ENCODE peak calls at places on chromosomes 5 and 9, in eight cellular contexts. D, N, A, U, O, T, Q and Y are unnamed samples.

GRCh38 chr9:83582026-83582425 is 40.9 kb upstream of the IDNK start:
- DNase-seq in D (no peak), N (no peak), A (no peak), U (no peak), O (no peak), T (no peak), Q (no peak), Y (no peak)

GRCh38 chr9:127361561-127361960 is 35.4 kb upstream of the SLC2A8 start:
- DNase-seq in D (no peak), N (no peak), A (no peak), U (no peak), O (no peak), T (peak; percentile 50), Q (no peak), Y (no peak)

GRCh38 chr5:42993516-42994284 is 46.4 kb downstream of the ANXA2R start:
- DNase-seq in D (no peak), N (peak; percentile 94), A (no peak), U (peak; percentile 68), O (peak; percentile 45), T (peak; percentile 78), Q (no peak), Y (no peak)

GRCh38 chr5:5492087-5492933 is 69.8 kb downstream of the ICE1 start:
- DNase-seq in D (peak; percentile 81), N (peak; percentile 65), A (peak; percentile 33), U (no peak), O (no peak), T (peak; percentile 51), Q (peak; percentile 66), Y (peak; percentile 76)

GRCh38 chr9:113808391-113809191 is 67.5 kb upstream of the ZNF618 start:
- DNase-seq in D (no peak), N (peak; percentile 57), A (no peak), U (no peak), O (no peak), T (no peak), Q (no peak), Y (no peak)

GRCh38 chr9:18122156-18122555 is 351.8 kb upstream of the ADAMTSL1 start:
- DNase-seq in D (peak; percentile 82), N (peak; percentile 73), A (no peak), U (no peak), O (no peak), T (no peak), Q (no peak), Y (no peak)

GRCh38 chr5:172492097-172492840 is 37.9 kb upstream of the SH3PXD2B start:
- DNase-seq in D (no peak), N (no peak), A (no peak), U (no peak), O (no peak), T (no peak), Q (no peak), Y (no peak)

GRCh38 chr5:175484824-175485223 is 6.5 kb downstream of the SFXN1 start:
- DNase-seq in D (no peak), N (no peak), A (no peak), U (no peak), O (no peak), T (no peak), Q (no peak), Y (no peak)

GRCh38 chr5:176916337-176916736 is 17.2 kb upstream of the HK3 start:
- DNase-seq in D (peak; percentile 57), N (no peak), A (no peak), U (no peak), O (no peak), T (no peak), Q (no peak), Y (no peak)

GRCh38 chr5:124996764-124997077 is 250.3 kb upstream of the ZNF608 start:
- DNase-seq in D (no peak), N (no peak), A (no peak), U (no peak), O (no peak), T (no peak), Q (no peak), Y (no peak)

GRCh38 chr9:23855885-23856284 is 29.8 kb upstream of the ELAVL2 start:
- DNase-seq in D (peak; percentile 10), N (no peak), A (no peak), U (no peak), O (no peak), T (no peak), Q (no peak), Y (no peak)

GRCh38 chr9:115985657-115986056 is 167.9 kb upstream of the PAPPA start:
- DNase-seq in D (no peak), N (no peak), A (no peak), U (no peak), O (no peak), T (no peak), Q (no peak), Y (no peak)

GRCh38 chr5:149352169-149352568 is 5.7 kb upstream of the PCYOX1L start:
- DNase-seq in D (no peak), N (no peak), A (no peak), U (no peak), O (no peak), T (no peak), Q (no peak), Y (no peak)

GRCh38 chr9:91761362-91761761 is 188.7 kb downstream of the ROR2 start:
- DNase-seq in D (peak; percentile 52), N (no peak), A (no peak), U (no peak), O (no peak), T (no peak), Q (no peak), Y (no peak)

GRCh38 chr5:95967236-95967635 is 5.6 kb upstream of the ELL2 start:
- DNase-seq in D (no peak), N (no peak), A (no peak), U (no peak), O (no peak), T (no peak), Q (no peak), Y (no peak)

GRCh38 chr9:134787601-134788531 is 92.7 kb upstream of the FCN2 start:
- DNase-seq in D (no peak), N (no peak), A (no peak), U (no peak), O (no peak), T (no peak), Q (no peak), Y (no peak)

GRCh38 chr9:4433379-4433778 is 56.9 kb upstream of the SLC1A1 start:
- DNase-seq in D (no peak), N (no peak), A (no peak), U (no peak), O (no peak), T (no peak), Q (no peak), Y (no peak)

GRCh38 chr5:89313804-89314588 is 431.0 kb upstream of the MEF2C start:
- DNase-seq in D (peak; percentile 88), N (peak; percentile 49), A (no peak), U (no peak), O (no peak), T (peak; percentile 73), Q (peak; percentile 54), Y (peak; percentile 59)